ENCODE peak calls at places on chromosomes 7 and 10, in four cellular contexts. H, D, R and S are unnamed samples.

GRCh38 chr10:6394084-6394483 is 186.0 kb downstream of the PRKCQ start:
- DNase-seq in H (no peak), D (no peak), R (no peak), S (no peak)

GRCh38 chr7:15407910-15408309 is 153.9 kb downstream of the AGMO start:
- DNase-seq in H (no peak), D (no peak), R (peak; percentile 36), S (no peak)

GRCh38 chr10:24446739-24447138 is 237.8 kb downstream of the KIAA1217 start:
- DNase-seq in H (no peak), D (no peak), R (peak; percentile 83), S (no peak)

GRCh38 chr10:43734716-43735115 is 86.0 kb upstream of the ZNF32 start:
- DNase-seq in H (no peak), D (no peak), R (no peak), S (no peak)

GRCh38 chr10:79344502-79345195 is 2.6 kb upstream of the PPIF start:
- DNase-seq in H (no peak), D (no peak), R (no peak), S (no peak)

GRCh38 chr10:4191354-4191753 is 406.3 kb upstream of the KLF6 start:
- DNase-seq in H (no peak), D (no peak), R (no peak), S (no peak)

GRCh38 chr10:63161592-63161991 is 28.5 kb downstream of the NRBF2 start:
- DNase-seq in H (no peak), D (no peak), R (no peak), S (no peak)

GRCh38 chr10:69803809-69804208 is 2.1 kb downstream of the COL13A1 start:
- DNase-seq in H (no peak), D (no peak), R (no peak), S (no peak)

GRCh38 chr10:34638405-34639054 is 176.6 kb downstream of the PARD3 start:
- DNase-seq in H (peak; percentile 70), D (peak; percentile 41), R (peak; percentile 94), S (peak; percentile 81)

GRCh38 chr10:91206427-91206826 is 14.0 kb upstream of the PCGF5 start:
- DNase-seq in H (no peak), D (no peak), R (no peak), S (no peak)

GRCh38 chr7:149497467-149498261 is at the start of gene ZNF746:
- DNase-seq in H (peak; percentile 55), D (peak; percentile 86), R (peak; percentile 85), S (peak; percentile 78)

GRCh38 chr10:22631185-22631584 is 83.2 kb downstream of the PIP4K2A start:
- DNase-seq in H (no peak), D (no peak), R (no peak), S (no peak)

GRCh38 chr10:32048282-32048681 is 7.9 kb downstream of the KIF5B start:
- DNase-seq in H (no peak), D (no peak), R (no peak), S (no peak)

GRCh38 chr10:23723796-23724195 is 284.9 kb downstream of the OTUD1 start:
- DNase-seq in H (no peak), D (no peak), R (no peak), S (no peak)

GRCh38 chr7:141695803-141696289 is 6.1 kb downstream of the DENND11 start:
- DNase-seq in H (no peak), D (no peak), R (no peak), S (no peak)

GRCh38 chr7:29929018-29929807 is 60.4 kb downstream of the SCRN1 start:
- DNase-seq in H (no peak), D (no peak), R (no peak), S (no peak)

GRCh38 chr10:93841930-93842329 is 51.8 kb upstream of the SLC35G1 start:
- DNase-seq in H (no peak), D (no peak), R (no peak), S (no peak)

GRCh38 chr10:111086602-111087001 is 9.8 kb downstream of the ADRA2A start:
- DNase-seq in H (no peak), D (no peak), R (no peak), S (no peak)

GRCh38 chr10:128375171-128375570 is 248.9 kb upstream of the MKI67 start:
- DNase-seq in H (no peak), D (no peak), R (no peak), S (no peak)

GRCh38 chr10:30736685-30737232 is 107.2 kb upstream of the LYZL2 start:
- DNase-seq in H (no peak), D (peak; percentile 64), R (peak; percentile 98), S (no peak)

GRCh38 chr10:100866575-100867098 is 46.1 kb upstream of the SLF2 start:
- DNase-seq in H (no peak), D (no peak), R (no peak), S (no peak)

GRCh38 chr10:29810816-29811215 is 176.0 kb upstream of the SVIL start:
- DNase-seq in H (no peak), D (no peak), R (no peak), S (no peak)

GRCh38 chr10:86366033-86366901 is at the start of gene GRID1:
- DNase-seq in H (no peak), D (no peak), R (peak; percentile 15), S (no peak)

GRCh38 chr7:56053379-56053778 is 1.8 kb downstream of the CCT6A start:
- DNase-seq in H (no peak), D (no peak), R (no peak), S (no peak)

GRCh38 chr10:123889821-123890220 is 1.8 kb downstream of the CPXM2 start:
- DNase-seq in H (no peak), D (no peak), R (no peak), S (no peak)

GRCh38 chr10:110353244-110354119 is 48.8 kb upstream of the SMNDC1 start:
- DNase-seq in H (peak; percentile 49), D (peak; percentile 44), R (peak; percentile 67), S (no peak)

GRCh38 chr7:80450621-80451308 is 61.1 kb downstream of the GNAT3 start:
- DNase-seq in H (no peak), D (no peak), R (peak; percentile 13), S (no peak)

GRCh38 chr7:484365-485101 is 35.1 kb downstream of the PDGFA start:
- DNase-seq in H (no peak), D (no peak), R (no peak), S (no peak)

GRCh38 chr7:158613481-158613880 is 25.9 kb upstream of the PTPRN2 start:
- DNase-seq in H (no peak), D (no peak), R (peak; percentile 35), S (no peak)

GRCh38 chr7:3955751-3956696 is 655.0 kb downstream of the SDK1 start:
- DNase-seq in H (no peak), D (peak; percentile 43), R (no peak), S (no peak)

GRCh38 chr7:29285861-29286260 is 91.3 kb downstream of the CHN2 start:
- DNase-seq in H (no peak), D (no peak), R (no peak), S (no peak)

GRCh38 chr7:17871815-17872533 is 68.3 kb downstream of the SNX13 start:
- DNase-seq in H (no peak), D (no peak), R (no peak), S (no peak)

GRCh38 chr10:5424751-5425150 is 12.4 kb downstream of the NET1 start:
- DNase-seq in H (no peak), D (no peak), R (no peak), S (no peak)

GRCh38 chr7:2037805-2038635 is 194.7 kb downstream of the MAD1L1 start:
- DNase-seq in H (no peak), D (no peak), R (peak; percentile 85), S (peak; percentile 5)

GRCh38 chr10:15461353-15462108 is 90.4 kb upstream of the FAM171A1 start:
- DNase-seq in H (no peak), D (peak; percentile 14), R (peak; percentile 59), S (no peak)

GRCh38 chr10:126391162-126391880 is 3.0 kb upstream of the ADAM12 start:
- DNase-seq in H (no peak), D (no peak), R (peak; percentile 68), S (no peak)

GRCh38 chr10:13136651-13137050 is 24.7 kb upstream of the MCM10 start:
- DNase-seq in H (no peak), D (no peak), R (no peak), S (no peak)

GRCh38 chr10:102628451-102628911 is 15.8 kb upstream of the TRIM8 start:
- DNase-seq in H (peak; percentile 49), D (no peak), R (peak; percentile 47), S (no peak)
- TF ChIP-seq CTCF in H (no peak), D (no peak), R (peak; percentile 26), S (no peak)

DNA sequence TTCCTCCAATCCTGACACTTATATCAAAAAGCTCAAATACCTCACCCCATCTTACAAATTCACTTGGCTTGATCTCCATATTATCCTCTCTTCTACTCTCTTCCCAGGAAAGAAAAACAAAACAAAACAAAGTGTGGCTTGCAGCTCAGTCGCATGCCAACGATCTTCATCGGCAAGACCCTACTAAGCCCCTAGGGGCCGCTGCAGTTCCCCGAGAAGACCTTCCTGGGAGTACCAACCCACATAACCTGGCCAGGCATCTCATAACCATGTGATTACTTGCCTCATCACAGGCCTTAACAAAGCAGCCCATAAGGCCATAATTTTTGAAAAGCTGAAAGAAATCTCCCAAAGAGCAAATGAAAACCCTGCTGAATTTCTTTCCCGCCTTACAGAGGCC is 103.7 kb downstream of the ZNF92 start:
- DNase-seq in H (no peak), D (peak; percentile 20), R (peak; percentile 34), S (no peak)
- TF ChIP-seq CTCF in H (no peak), D (no peak), R (peak; percentile 22), S (no peak)

GRCh38 chr10:77575271-77576006 is 62.2 kb downstream of the KCNMA1 start:
- DNase-seq in H (no peak), D (no peak), R (no peak), S (no peak)

GRCh38 chr10:77576007-77576367 is 61.6 kb downstream of the KCNMA1 start:
- DNase-seq in H (no peak), D (no peak), R (no peak), S (no peak)

GRCh38 chr10:77576633-77577032 is 61.0 kb downstream of the KCNMA1 start:
- DNase-seq in H (no peak), D (no peak), R (no peak), S (no peak)

GRCh38 chr10:77571490-77571889 is 66.1 kb downstream of the KCNMA1 start:
- DNase-seq in H (no peak), D (no peak), R (no peak), S (no peak)

GRCh38 chr10:77574436-77574835 is 63.2 kb downstream of the KCNMA1 start:
- DNase-seq in H (no peak), D (no peak), R (no peak), S (no peak)
- TF ChIP-seq CTCF in H (no peak), D (peak; percentile 14), R (no peak), S (no peak)

GRCh38 chr7:157035302-157035701 is 24.8 kb upstream of the MNX1 start:
- DNase-seq in H (no peak), D (no peak), R (no peak), S (no peak)

GRCh38 chr7:157041004-157041403 is 30.5 kb upstream of the MNX1 start:
- DNase-seq in H (no peak), D (no peak), R (no peak), S (no peak)

GRCh38 chr7:157035979-157036378 is 25.5 kb upstream of the MNX1 start:
- DNase-seq in H (no peak), D (no peak), R (no peak), S (no peak)

GRCh38 chr7:157037028-157037427 is 26.6 kb upstream of the MNX1 start:
- DNase-seq in H (no peak), D (no peak), R (no peak), S (no peak)

DNA sequence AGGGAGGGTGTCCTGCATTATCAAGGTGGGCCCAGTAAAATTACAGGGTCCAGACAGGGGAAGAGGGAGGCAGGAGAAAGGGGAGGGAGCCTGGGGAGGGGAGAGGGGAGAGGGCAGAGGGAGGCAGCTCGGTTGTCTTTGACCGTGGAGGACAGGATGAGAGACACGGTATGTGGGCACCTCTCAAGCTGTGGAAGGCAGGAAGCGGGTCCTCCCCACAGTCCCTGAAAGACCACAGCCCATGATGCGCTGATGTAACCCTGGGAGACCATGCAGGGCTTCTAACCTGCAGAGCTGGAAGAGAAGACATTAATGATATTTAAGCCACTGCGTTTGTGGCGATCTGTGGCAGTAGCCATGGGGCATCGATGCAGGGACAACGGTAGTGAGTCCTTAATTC is 27.2 kb upstream of the MNX1 start:
- DNase-seq in H (no peak), D (no peak), R (no peak), S (no peak)
- TF ChIP-seq CTCF in H (no peak), D (no peak), R (no peak), S (no peak)